ENCODE peak calls at places on chromosome 1, in four cellular contexts. One of them, this sample, is unnamed.

GRCh38 chr1:217040696-217041095 is 317.5 kb upstream of the ESRRG start:
- DNase-seq in AG10803: no peak
- DNase-seq in mucosa of descending colon: no peak
- DNase-seq in CD8-positive, alpha-beta T cell: no peak
- DNase-seq in this sample: no peak

GRCh38 chr1:173117108-173117633 is 66.4 kb upstream of the TNFSF18 start:
- DNase-seq in AG10803: no peak
- DNase-seq in mucosa of descending colon: peak
- DNase-seq in CD8-positive, alpha-beta T cell: no peak
- DNase-seq in this sample: no peak

GRCh38 chr1:22317231-22317919 is 134.3 kb upstream of the ZBTB40 start:
- DNase-seq in AG10803: no peak
- DNase-seq in mucosa of descending colon: no peak
- DNase-seq in CD8-positive, alpha-beta T cell: peak
- DNase-seq in this sample: no peak

GRCh38 chr1:230725256-230726012 is 11.5 kb upstream of the AGT start:
- DNase-seq in AG10803: no peak
- DNase-seq in mucosa of descending colon: no peak
- DNase-seq in CD8-positive, alpha-beta T cell: no peak
- DNase-seq in this sample: no peak

GRCh38 chr1:67749844-67750689 is 65.1 kb downstream of the GADD45A start:
- DNase-seq in AG10803: peak
- DNase-seq in mucosa of descending colon: no peak
- DNase-seq in CD8-positive, alpha-beta T cell: no peak
- DNase-seq in this sample: peak

GRCh38 chr1:30513396-30514136 is 209.8 kb downstream of the MATN1 start:
- DNase-seq in AG10803: no peak
- DNase-seq in mucosa of descending colon: no peak
- DNase-seq in CD8-positive, alpha-beta T cell: peak
- DNase-seq in this sample: no peak

GRCh38 chr1:173062156-173062938 is 11.6 kb upstream of the TNFSF18 start:
- DNase-seq in AG10803: peak
- DNase-seq in mucosa of descending colon: no peak
- DNase-seq in CD8-positive, alpha-beta T cell: no peak
- DNase-seq in this sample: peak

GRCh38 chr1:8969937-8970336 is 24.3 kb downstream of the CA6 start:
- DNase-seq in AG10803: no peak
- DNase-seq in mucosa of descending colon: no peak
- DNase-seq in CD8-positive, alpha-beta T cell: no peak
- DNase-seq in this sample: no peak

GRCh38 chr1:223748405-223748772 is 36.0 kb downstream of the CAPN2 start:
- DNase-seq in AG10803: peak
- DNase-seq in mucosa of descending colon: no peak
- DNase-seq in CD8-positive, alpha-beta T cell: no peak
- DNase-seq in this sample: peak

GRCh38 chr1:15949453-15950245 is 26.3 kb downstream of the ZBTB17 start:
- DNase-seq in AG10803: peak
- DNase-seq in mucosa of descending colon: peak
- DNase-seq in CD8-positive, alpha-beta T cell: peak
- DNase-seq in this sample: peak

GRCh38 chr1:183685112-183685713 is 32.1 kb upstream of the APOBEC4 start:
- DNase-seq in AG10803: peak
- DNase-seq in mucosa of descending colon: peak
- DNase-seq in CD8-positive, alpha-beta T cell: no peak
- DNase-seq in this sample: peak

GRCh38 chr1:186239211-186239610 is 135.8 kb downstream of the TPR start:
- DNase-seq in AG10803: peak
- DNase-seq in mucosa of descending colon: no peak
- DNase-seq in CD8-positive, alpha-beta T cell: no peak
- DNase-seq in this sample: peak

GRCh38 chr1:243286409-243287127 is 30.7 kb downstream of the SDCCAG8 start:
- DNase-seq in AG10803: no peak
- DNase-seq in mucosa of descending colon: no peak
- DNase-seq in CD8-positive, alpha-beta T cell: no peak
- DNase-seq in this sample: peak

GRCh38 chr1:205314986-205315618 is 6.4 kb downstream of the NUAK2 start:
- DNase-seq in AG10803: no peak
- DNase-seq in mucosa of descending colon: no peak
- DNase-seq in CD8-positive, alpha-beta T cell: no peak
- DNase-seq in this sample: no peak

GRCh38 chr1:52709016-52709415 is 10.9 kb upstream of the COA7 start:
- DNase-seq in AG10803: peak
- DNase-seq in mucosa of descending colon: no peak
- DNase-seq in CD8-positive, alpha-beta T cell: no peak
- DNase-seq in this sample: no peak

GRCh38 chr1:205579711-205580110 is 52.1 kb downstream of the ELK4 start:
- DNase-seq in AG10803: no peak
- DNase-seq in mucosa of descending colon: no peak
- DNase-seq in CD8-positive, alpha-beta T cell: no peak
- DNase-seq in this sample: no peak

GRCh38 chr1:33718166-33718565 is 145.7 kb upstream of the HMGB4 start:
- DNase-seq in AG10803: no peak
- DNase-seq in mucosa of descending colon: no peak
- DNase-seq in CD8-positive, alpha-beta T cell: peak
- DNase-seq in this sample: no peak

GRCh38 chr1:11681071-11681771 is at the start of gene MAD2L2:
- DNase-seq in AG10803: peak
- DNase-seq in mucosa of descending colon: peak
- DNase-seq in CD8-positive, alpha-beta T cell: peak
- DNase-seq in this sample: peak

GRCh38 chr1:2046953-2047748 is 3.1 kb upstream of the PRKCZ start:
- DNase-seq in AG10803: no peak
- DNase-seq in mucosa of descending colon: peak
- DNase-seq in CD8-positive, alpha-beta T cell: no peak
- DNase-seq in this sample: no peak

GRCh38 chr1:8154621-8155052 is 128.5 kb upstream of the ERRFI1 start:
- DNase-seq in AG10803: no peak
- DNase-seq in mucosa of descending colon: no peak
- DNase-seq in CD8-positive, alpha-beta T cell: no peak
- DNase-seq in this sample: peak

GRCh38 chr1:9224664-9225410 is 9.7 kb upstream of the H6PD start:
- DNase-seq in AG10803: no peak
- DNase-seq in mucosa of descending colon: no peak
- DNase-seq in CD8-positive, alpha-beta T cell: no peak
- DNase-seq in this sample: no peak

GRCh38 chr1:42340898-42341297 is 5.9 kb upstream of the FOXJ3 start:
- DNase-seq in AG10803: no peak
- DNase-seq in mucosa of descending colon: no peak
- DNase-seq in CD8-positive, alpha-beta T cell: no peak
- DNase-seq in this sample: no peak

GRCh38 chr1:173202430-173203145 is 4.5 kb downstream of the TNFSF4 start:
- DNase-seq in AG10803: peak
- DNase-seq in mucosa of descending colon: peak
- DNase-seq in CD8-positive, alpha-beta T cell: no peak
- DNase-seq in this sample: peak

GRCh38 chr1:94237291-94238226 is at the start of gene ARHGAP29:
- DNase-seq in AG10803: peak
- DNase-seq in mucosa of descending colon: peak
- DNase-seq in CD8-positive, alpha-beta T cell: peak
- DNase-seq in this sample: peak

GRCh38 chr1:15799004-15799867 is 8.2 kb downstream of the UQCRHL start:
- DNase-seq in AG10803: peak
- DNase-seq in mucosa of descending colon: no peak
- DNase-seq in CD8-positive, alpha-beta T cell: no peak
- DNase-seq in this sample: peak

GRCh38 chr1:162230096-162230495 is 146.6 kb downstream of the SPATA46 start:
- DNase-seq in AG10803: no peak
- DNase-seq in mucosa of descending colon: peak
- DNase-seq in CD8-positive, alpha-beta T cell: no peak
- DNase-seq in this sample: peak

GRCh38 chr1:248913933-248914332 is 7.9 kb downstream of the PGBD2 start:
- DNase-seq in AG10803: no peak
- DNase-seq in mucosa of descending colon: no peak
- DNase-seq in CD8-positive, alpha-beta T cell: no peak
- DNase-seq in this sample: no peak

GRCh38 chr1:100400332-100400933 is 48.1 kb downstream of the CDC14A start:
- DNase-seq in AG10803: no peak
- DNase-seq in mucosa of descending colon: peak
- DNase-seq in CD8-positive, alpha-beta T cell: peak
- DNase-seq in this sample: no peak

GRCh38 chr1:9615316-9616063 is 26.8 kb downstream of the TMEM201 start:
- DNase-seq in AG10803: peak
- DNase-seq in mucosa of descending colon: peak
- DNase-seq in CD8-positive, alpha-beta T cell: peak
- DNase-seq in this sample: peak

GRCh38 chr1:184300446-184300845 is 86.4 kb upstream of the C1orf21 start:
- DNase-seq in AG10803: peak
- DNase-seq in mucosa of descending colon: no peak
- DNase-seq in CD8-positive, alpha-beta T cell: no peak
- DNase-seq in this sample: peak

GRCh38 chr1:76046149-76046548 is 28.4 kb upstream of the ST6GALNAC3 start:
- DNase-seq in AG10803: no peak
- DNase-seq in mucosa of descending colon: no peak
- DNase-seq in CD8-positive, alpha-beta T cell: no peak
- DNase-seq in this sample: no peak

GRCh38 chr1:86924324-86924960 is 10.0 kb downstream of the HS2ST1 start:
- DNase-seq in AG10803: no peak
- DNase-seq in mucosa of descending colon: no peak
- DNase-seq in CD8-positive, alpha-beta T cell: no peak
- DNase-seq in this sample: no peak

GRCh38 chr1:177600936-177601335 is 368.9 kb downstream of the SEC16B start:
- DNase-seq in AG10803: no peak
- DNase-seq in mucosa of descending colon: no peak
- DNase-seq in CD8-positive, alpha-beta T cell: no peak
- DNase-seq in this sample: no peak

GRCh38 chr1:51863384-51863783 is 15.1 kb downstream of the NRDC start:
- DNase-seq in AG10803: no peak
- DNase-seq in mucosa of descending colon: no peak
- DNase-seq in CD8-positive, alpha-beta T cell: no peak
- DNase-seq in this sample: no peak

GRCh38 chr1:94608852-94609570 is 67.5 kb upstream of the F3 start:
- DNase-seq in AG10803: no peak
- DNase-seq in mucosa of descending colon: no peak
- DNase-seq in CD8-positive, alpha-beta T cell: peak
- DNase-seq in this sample: no peak

GRCh38 chr1:32744063-32744410 is 41.5 kb upstream of the SYNC start:
- DNase-seq in AG10803: no peak
- DNase-seq in mucosa of descending colon: no peak
- DNase-seq in CD8-positive, alpha-beta T cell: no peak
- DNase-seq in this sample: no peak

GRCh38 chr1:168752171-168752570 is 23.2 kb upstream of the DPT start:
- DNase-seq in AG10803: no peak
- DNase-seq in mucosa of descending colon: peak
- DNase-seq in CD8-positive, alpha-beta T cell: no peak
- DNase-seq in this sample: no peak

DNA sequence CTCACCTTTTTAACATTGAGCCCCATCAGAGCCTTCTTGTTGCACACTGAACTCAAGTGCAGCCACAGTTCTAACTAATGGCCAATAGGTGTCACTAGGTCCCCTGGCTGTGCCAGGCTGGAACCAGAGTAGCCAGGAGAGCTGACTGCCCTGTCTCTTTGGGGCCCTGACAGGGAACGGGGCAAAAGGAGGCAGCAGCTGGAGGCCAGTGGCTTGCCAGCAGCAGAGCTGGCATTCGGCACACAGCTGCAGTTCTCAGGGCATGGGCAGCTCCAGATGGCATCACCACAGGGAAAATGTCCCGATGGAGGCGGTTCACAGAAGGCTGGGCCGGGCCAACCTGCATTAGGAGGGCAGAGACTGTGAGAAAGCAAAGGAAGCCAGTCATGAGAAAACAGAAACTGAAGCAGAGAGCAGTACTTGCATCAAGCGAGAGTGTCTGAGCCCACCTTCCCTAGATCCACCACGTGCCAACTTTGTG is 188.6 kb downstream of the FCRL5 start:
- DNase-seq in AG10803: peak
- DNase-seq in mucosa of descending colon: peak
- DNase-seq in CD8-positive, alpha-beta T cell: no peak
- DNase-seq in this sample: peak
- TF ChIP-seq CTCF in AG10803: peak
- TF ChIP-seq CTCF in mucosa of descending colon: peak
- TF ChIP-seq CTCF in CD8-positive, alpha-beta T cell: peak
- TF ChIP-seq CTCF in this sample: peak

DNA sequence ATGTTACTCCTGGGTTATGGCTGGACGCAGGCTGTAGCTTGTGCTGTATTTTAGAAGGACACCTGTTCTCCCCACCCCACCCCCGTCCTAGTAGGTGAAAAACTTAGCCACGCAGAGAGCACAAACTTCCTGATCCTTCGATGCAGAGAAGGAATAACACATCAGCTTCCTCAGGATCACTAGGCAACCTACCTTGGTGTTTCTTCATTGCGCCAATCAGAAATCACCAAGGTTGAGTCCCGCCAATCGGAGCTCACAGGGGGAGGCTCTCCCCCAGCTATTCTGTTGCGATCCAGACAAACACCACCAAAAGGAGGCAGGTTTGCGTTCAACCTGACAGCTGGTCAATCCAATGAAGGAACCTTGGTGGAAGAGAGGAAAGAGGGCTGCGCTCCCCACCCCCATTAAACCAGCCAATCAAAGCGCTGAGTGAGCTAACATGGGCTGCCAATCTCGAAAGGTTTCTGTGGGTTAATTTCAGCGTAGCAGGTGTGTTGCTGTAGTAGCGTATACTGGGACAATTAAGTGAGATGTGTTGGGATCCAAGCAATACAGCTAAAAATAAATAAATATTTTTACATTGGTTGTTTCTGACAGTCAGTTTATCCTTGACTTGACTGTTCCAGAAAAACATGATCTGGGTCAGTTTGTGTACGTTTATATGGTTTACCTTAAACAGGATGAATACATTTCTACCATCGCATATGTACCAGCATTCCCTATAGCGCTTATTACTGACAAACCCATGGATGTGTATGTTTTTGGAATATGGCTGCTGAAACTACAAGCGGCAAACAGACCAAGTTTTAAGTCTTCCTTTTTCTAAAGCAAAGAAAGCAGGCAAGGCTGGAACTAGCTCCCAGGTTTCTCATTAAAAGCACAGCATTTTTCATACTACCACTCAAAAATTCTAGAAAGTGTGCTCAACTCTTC is at the start of gene GOLPH3L:
- DNase-seq in AG10803: peak
- DNase-seq in mucosa of descending colon: peak
- DNase-seq in CD8-positive, alpha-beta T cell: peak
- DNase-seq in this sample: peak
- TF ChIP-seq CTCF in AG10803: peak
- TF ChIP-seq CTCF in mucosa of descending colon: no peak
- TF ChIP-seq CTCF in CD8-positive, alpha-beta T cell: no peak
- TF ChIP-seq CTCF in this sample: peak

DNA sequence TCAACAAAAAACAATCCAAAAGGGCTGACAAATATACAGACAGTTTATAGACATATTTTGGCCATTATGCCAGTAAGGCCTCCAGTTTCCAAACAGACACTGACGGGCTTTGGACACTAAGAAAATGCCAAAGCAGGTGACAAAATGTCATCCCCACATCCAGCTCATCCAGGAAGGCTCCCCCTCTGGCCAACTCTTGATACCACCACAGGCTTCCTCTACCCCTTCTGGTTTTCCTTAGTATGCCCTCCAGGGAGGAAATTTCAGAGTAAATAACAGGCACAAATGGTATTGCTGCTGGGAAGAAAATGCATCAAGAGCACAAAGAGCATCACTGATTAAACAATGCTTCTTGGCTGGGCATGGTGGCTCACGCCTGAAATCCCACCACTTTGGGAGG is 225.3 kb downstream of the VAV3 start:
- DNase-seq in AG10803: no peak
- DNase-seq in mucosa of descending colon: no peak
- DNase-seq in CD8-positive, alpha-beta T cell: no peak
- DNase-seq in this sample: no peak
- TF ChIP-seq CTCF in AG10803: no peak
- TF ChIP-seq CTCF in mucosa of descending colon: no peak
- TF ChIP-seq CTCF in CD8-positive, alpha-beta T cell: no peak
- TF ChIP-seq CTCF in this sample: no peak

GRCh38 chr1:201309420-201309819 is 26.1 kb downstream of the PKP1 start:
- DNase-seq in AG10803: peak
- DNase-seq in mucosa of descending colon: peak
- DNase-seq in CD8-positive, alpha-beta T cell: no peak
- DNase-seq in this sample: no peak
- TF ChIP-seq CTCF in AG10803: no peak
- TF ChIP-seq CTCF in mucosa of descending colon: no peak
- TF ChIP-seq CTCF in CD8-positive, alpha-beta T cell: no peak
- TF ChIP-seq CTCF in this sample: no peak